ENCODE peak calls at places on chromosomes 12 and 14, in five cellular contexts. One of them, this sample, is unnamed.

GRCh38 chr12:108699955-108700563 is 31.3 kb downstream of the CORO1C start:
- DNase-seq in stimulated activated CD4-positive, alpha-beta T cell treated with anti-CD3 and anti-CD28 coated beads, Interleukin-12 subunit alpha, Interleukin-12 subunit beta, amount 100 ng/mL, for 4 hours: no peak
- DNase-seq in HEK293T: no peak
- DNase-seq in A172: no peak
- DNase-seq in ELR: no peak
- DNase-seq in this sample: no peak

GRCh38 chr14:68981539-68981976 is 2.5 kb upstream of the ACTN1 start:
- DNase-seq in stimulated activated CD4-positive, alpha-beta T cell treated with anti-CD3 and anti-CD28 coated beads, Interleukin-12 subunit alpha, Interleukin-12 subunit beta, amount 100 ng/mL, for 4 hours: no peak
- DNase-seq in HEK293T: no peak
- DNase-seq in ELR: peak
- DNase-seq in A172: no peak
- DNase-seq in this sample: no peak

GRCh38 chr12:54631551-54631950 is 3.1 kb downstream of the LACRT start:
- DNase-seq in ELR: no peak
- DNase-seq in stimulated activated CD4-positive, alpha-beta T cell treated with anti-CD3 and anti-CD28 coated beads, Interleukin-12 subunit alpha, Interleukin-12 subunit beta, amount 100 ng/mL, for 4 hours: no peak
- DNase-seq in HEK293T: no peak
- DNase-seq in A172: no peak
- DNase-seq in this sample: no peak

GRCh38 chr14:22071001-22071400 is 397.4 kb upstream of the OR4E1 start:
- DNase-seq in A172: no peak
- DNase-seq in ELR: no peak
- DNase-seq in HEK293T: no peak
- DNase-seq in stimulated activated CD4-positive, alpha-beta T cell treated with anti-CD3 and anti-CD28 coated beads, Interleukin-12 subunit alpha, Interleukin-12 subunit beta, amount 100 ng/mL, for 4 hours: no peak
- DNase-seq in this sample: no peak

GRCh38 chr14:36647827-36648753 is 13.6 kb upstream of the PAX9 start:
- DNase-seq in stimulated activated CD4-positive, alpha-beta T cell treated with anti-CD3 and anti-CD28 coated beads, Interleukin-12 subunit alpha, Interleukin-12 subunit beta, amount 100 ng/mL, for 4 hours: no peak
- DNase-seq in ELR: peak
- DNase-seq in A172: no peak
- DNase-seq in HEK293T: no peak
- DNase-seq in this sample: no peak

GRCh38 chr12:107277850-107278249 is 184.5 kb upstream of the CRY1 start:
- DNase-seq in A172: peak
- DNase-seq in HEK293T: no peak
- DNase-seq in ELR: peak
- DNase-seq in stimulated activated CD4-positive, alpha-beta T cell treated with anti-CD3 and anti-CD28 coated beads, Interleukin-12 subunit alpha, Interleukin-12 subunit beta, amount 100 ng/mL, for 4 hours: no peak
- DNase-seq in this sample: no peak

GRCh38 chr14:97287956-97288355 is 490.8 kb downstream of the VRK1 start:
- DNase-seq in A172: no peak
- DNase-seq in stimulated activated CD4-positive, alpha-beta T cell treated with anti-CD3 and anti-CD28 coated beads, Interleukin-12 subunit alpha, Interleukin-12 subunit beta, amount 100 ng/mL, for 4 hours: no peak
- DNase-seq in ELR: no peak
- DNase-seq in HEK293T: no peak
- DNase-seq in this sample: no peak

GRCh38 chr12:4997939-4998338 is 45.7 kb upstream of the KCNA5 start:
- DNase-seq in stimulated activated CD4-positive, alpha-beta T cell treated with anti-CD3 and anti-CD28 coated beads, Interleukin-12 subunit alpha, Interleukin-12 subunit beta, amount 100 ng/mL, for 4 hours: no peak
- DNase-seq in A172: peak
- DNase-seq in HEK293T: no peak
- DNase-seq in ELR: peak
- DNase-seq in this sample: peak

GRCh38 chr12:129193263-129193871 is 340.1 kb downstream of the GLT1D1 start:
- DNase-seq in ELR: peak
- DNase-seq in stimulated activated CD4-positive, alpha-beta T cell treated with anti-CD3 and anti-CD28 coated beads, Interleukin-12 subunit alpha, Interleukin-12 subunit beta, amount 100 ng/mL, for 4 hours: no peak
- DNase-seq in A172: no peak
- DNase-seq in HEK293T: no peak
- DNase-seq in this sample: no peak

GRCh38 chr14:102885686-102886447 is 36.6 kb upstream of the AMN start:
- DNase-seq in stimulated activated CD4-positive, alpha-beta T cell treated with anti-CD3 and anti-CD28 coated beads, Interleukin-12 subunit alpha, Interleukin-12 subunit beta, amount 100 ng/mL, for 4 hours: no peak
- DNase-seq in A172: no peak
- DNase-seq in HEK293T: no peak
- DNase-seq in ELR: no peak
- DNase-seq in this sample: no peak

GRCh38 chr12:11545438-11546330 is 103.8 kb upstream of the ETV6 start:
- DNase-seq in stimulated activated CD4-positive, alpha-beta T cell treated with anti-CD3 and anti-CD28 coated beads, Interleukin-12 subunit alpha, Interleukin-12 subunit beta, amount 100 ng/mL, for 4 hours: peak
- DNase-seq in ELR: peak
- DNase-seq in HEK293T: no peak
- DNase-seq in A172: peak
- DNase-seq in this sample: no peak

GRCh38 chr14:21923820-21924219 is 250.2 kb upstream of the OR4E1 start:
- DNase-seq in A172: no peak
- DNase-seq in ELR: no peak
- DNase-seq in HEK293T: no peak
- DNase-seq in stimulated activated CD4-positive, alpha-beta T cell treated with anti-CD3 and anti-CD28 coated beads, Interleukin-12 subunit alpha, Interleukin-12 subunit beta, amount 100 ng/mL, for 4 hours: no peak
- DNase-seq in this sample: no peak

GRCh38 chr12:66154776-66155175 is 15.0 kb downstream of the TMBIM4 start:
- DNase-seq in stimulated activated CD4-positive, alpha-beta T cell treated with anti-CD3 and anti-CD28 coated beads, Interleukin-12 subunit alpha, Interleukin-12 subunit beta, amount 100 ng/mL, for 4 hours: no peak
- DNase-seq in HEK293T: no peak
- DNase-seq in A172: no peak
- DNase-seq in ELR: peak
- DNase-seq in this sample: no peak

GRCh38 chr14:92496458-92496857 is 17.1 kb upstream of the RIN3 start:
- DNase-seq in ELR: no peak
- DNase-seq in stimulated activated CD4-positive, alpha-beta T cell treated with anti-CD3 and anti-CD28 coated beads, Interleukin-12 subunit alpha, Interleukin-12 subunit beta, amount 100 ng/mL, for 4 hours: no peak
- DNase-seq in HEK293T: no peak
- DNase-seq in A172: no peak
- DNase-seq in this sample: no peak

GRCh38 chr12:13116971-13117370 is 13.5 kb upstream of the GSG1 start:
- DNase-seq in stimulated activated CD4-positive, alpha-beta T cell treated with anti-CD3 and anti-CD28 coated beads, Interleukin-12 subunit alpha, Interleukin-12 subunit beta, amount 100 ng/mL, for 4 hours: no peak
- DNase-seq in ELR: no peak
- DNase-seq in A172: no peak
- DNase-seq in HEK293T: no peak
- DNase-seq in this sample: no peak

This sample was measured in adrenal gland.